ENCODE peak calls at places on chromosomes 3 and 15, in six cellular contexts. One of them, this sample, is unnamed.
A peak's percentile ranks its signal among the peaks of the same experiment; 100 is the strongest.

GRCh38 chr3:32282578-32282977 is 44.1 kb downstream of the CMTM8 start:
- DNase-seq in endothelial cell of umbilical vein: peak; percentile 12
- DNase-seq in HepG2: no peak
- DNase-seq in K562: no peak
- DNase-seq in GM12878: no peak
- DNase-seq in NB4: no peak
- DNase-seq in this sample: no peak

GRCh38 chr3:73827658-73828313 is 203.0 kb upstream of the PDZRN3 start:
- DNase-seq in endothelial cell of umbilical vein: no peak
- DNase-seq in HepG2: no peak
- DNase-seq in K562: no peak
- DNase-seq in GM12878: no peak
- DNase-seq in NB4: no peak
- DNase-seq in this sample: no peak

GRCh38 chr3:181715601-181716340 is 4.0 kb downstream of the SOX2 start:
- DNase-seq in endothelial cell of umbilical vein: no peak
- DNase-seq in HepG2: no peak
- DNase-seq in K562: no peak
- DNase-seq in GM12878: no peak
- DNase-seq in NB4: no peak
- DNase-seq in this sample: no peak

GRCh38 chr3:88617283-88617682 is 467.5 kb downstream of the C3orf38 start:
- DNase-seq in endothelial cell of umbilical vein: no peak
- DNase-seq in HepG2: no peak
- DNase-seq in K562: no peak
- DNase-seq in GM12878: no peak
- DNase-seq in NB4: peak; percentile 16
- DNase-seq in this sample: no peak

GRCh38 chr15:89863918-89864317 is 29.9 kb downstream of the AP3S2 start:
- DNase-seq in endothelial cell of umbilical vein: no peak
- DNase-seq in HepG2: no peak
- DNase-seq in K562: no peak
- DNase-seq in GM12878: no peak
- DNase-seq in NB4: no peak
- DNase-seq in this sample: no peak

GRCh38 chr15:40240619-40241304 is 1.9 kb downstream of the PAK6 start:
- DNase-seq in endothelial cell of umbilical vein: no peak
- DNase-seq in HepG2: no peak
- DNase-seq in K562: no peak
- DNase-seq in GM12878: no peak
- DNase-seq in NB4: no peak
- DNase-seq in this sample: no peak

GRCh38 chr15:31241888-31242287 is 84.7 kb upstream of the KLF13 start:
- DNase-seq in endothelial cell of umbilical vein: no peak
- DNase-seq in HepG2: no peak
- DNase-seq in K562: no peak
- DNase-seq in GM12878: no peak
- DNase-seq in NB4: no peak
- DNase-seq in this sample: no peak

GRCh38 chr3:72227536-72228070 is 442.7 kb upstream of the PROK2 start:
- DNase-seq in endothelial cell of umbilical vein: no peak
- DNase-seq in HepG2: no peak
- DNase-seq in K562: no peak
- DNase-seq in GM12878: no peak
- DNase-seq in NB4: peak; percentile 22
- DNase-seq in this sample: no peak

GRCh38 chr3:34285465-34286188 is 487.2 kb downstream of the PDCD6IP start:
- DNase-seq in endothelial cell of umbilical vein: no peak
- DNase-seq in HepG2: no peak
- DNase-seq in K562: no peak
- DNase-seq in GM12878: no peak
- DNase-seq in NB4: no peak
- DNase-seq in this sample: no peak

GRCh38 chr3:13835246-13835645 is 44.6 kb downstream of the WNT7A start:
- DNase-seq in endothelial cell of umbilical vein: no peak
- DNase-seq in HepG2: no peak
- DNase-seq in K562: no peak
- DNase-seq in GM12878: no peak
- DNase-seq in NB4: no peak
- DNase-seq in this sample: no peak

GRCh38 chr15:84782346-84782745 is 34.0 kb downstream of the ZNF592 start:
- DNase-seq in endothelial cell of umbilical vein: no peak
- DNase-seq in HepG2: no peak
- DNase-seq in K562: no peak
- DNase-seq in GM12878: no peak
- DNase-seq in NB4: no peak
- DNase-seq in this sample: no peak

GRCh38 chr3:71962561-71963240 is 177.8 kb upstream of the PROK2 start:
- DNase-seq in endothelial cell of umbilical vein: no peak
- DNase-seq in HepG2: no peak
- DNase-seq in K562: no peak
- DNase-seq in GM12878: no peak
- DNase-seq in NB4: no peak
- DNase-seq in this sample: no peak

GRCh38 chr3:16377196-16377595 is 112.2 kb downstream of the OXNAD1 start:
- DNase-seq in endothelial cell of umbilical vein: no peak
- DNase-seq in HepG2: no peak
- DNase-seq in K562: no peak
- DNase-seq in GM12878: peak; percentile 75
- DNase-seq in NB4: no peak
- DNase-seq in this sample: no peak

GRCh38 chr3:126558336-126559071 is at the start of gene C3orf22:
- DNase-seq in endothelial cell of umbilical vein: no peak
- DNase-seq in HepG2: no peak
- DNase-seq in K562: no peak
- DNase-seq in GM12878: no peak
- DNase-seq in NB4: no peak
- DNase-seq in this sample: no peak

GRCh38 chr15:25863067-25863967 is at the start of gene ATP10A:
- DNase-seq in endothelial cell of umbilical vein: no peak
- DNase-seq in HepG2: no peak
- DNase-seq in K562: no peak
- DNase-seq in GM12878: no peak
- DNase-seq in NB4: no peak
- DNase-seq in this sample: peak; percentile 29

GRCh38 chr3:117671707-117672318 is 962.2 kb downstream of the TUSC7 start:
- DNase-seq in endothelial cell of umbilical vein: no peak
- DNase-seq in HepG2: no peak
- DNase-seq in K562: no peak
- DNase-seq in GM12878: no peak
- DNase-seq in NB4: no peak
- DNase-seq in this sample: no peak

GRCh38 chr3:74651239-74651638 is 36.8 kb upstream of the CNTN3 start:
- DNase-seq in endothelial cell of umbilical vein: no peak
- DNase-seq in HepG2: no peak
- DNase-seq in K562: no peak
- DNase-seq in GM12878: no peak
- DNase-seq in NB4: no peak
- DNase-seq in this sample: no peak

GRCh38 chr15:90716317-90716975 is 700 bp upstream of the BLM start:
- DNase-seq in endothelial cell of umbilical vein: peak; percentile 23
- DNase-seq in HepG2: no peak
- DNase-seq in K562: peak; percentile 31
- DNase-seq in GM12878: no peak
- DNase-seq in NB4: peak; percentile 40
- DNase-seq in this sample: no peak

GRCh38 chr3:138781012-138781470 is 53.7 kb downstream of the PIK3CB start:
- DNase-seq in endothelial cell of umbilical vein: no peak
- DNase-seq in HepG2: no peak
- DNase-seq in K562: no peak
- DNase-seq in GM12878: no peak
- DNase-seq in NB4: no peak
- DNase-seq in this sample: no peak

GRCh38 chr3:4343258-4343657 is 40.1 kb downstream of the SETMAR start:
- DNase-seq in endothelial cell of umbilical vein: no peak
- DNase-seq in HepG2: no peak
- DNase-seq in K562: no peak
- DNase-seq in GM12878: no peak
- DNase-seq in NB4: no peak
- DNase-seq in this sample: no peak

GRCh38 chr3:71690222-71690821 is 34.9 kb downstream of the EIF4E3 start:
- DNase-seq in endothelial cell of umbilical vein: no peak
- DNase-seq in HepG2: no peak
- DNase-seq in K562: no peak
- DNase-seq in GM12878: no peak
- DNase-seq in NB4: no peak
- DNase-seq in this sample: no peak

GRCh38 chr3:152236741-152237140 is 32.0 kb upstream of the MBNL1 start:
- DNase-seq in endothelial cell of umbilical vein: peak; percentile 16
- DNase-seq in HepG2: no peak
- DNase-seq in K562: no peak
- DNase-seq in GM12878: no peak
- DNase-seq in NB4: peak; percentile 58
- DNase-seq in this sample: no peak

GRCh38 chr3:177378168-177378567 is 180.9 kb upstream of the TBL1XR1 start:
- DNase-seq in endothelial cell of umbilical vein: no peak
- DNase-seq in HepG2: no peak
- DNase-seq in K562: no peak
- DNase-seq in GM12878: peak; percentile 71
- DNase-seq in NB4: no peak
- DNase-seq in this sample: no peak

GRCh38 chr15:65917407-65917756 is 48.1 kb downstream of the RAB11A start:
- DNase-seq in endothelial cell of umbilical vein: no peak
- DNase-seq in HepG2: no peak
- DNase-seq in K562: no peak
- DNase-seq in GM12878: no peak
- DNase-seq in NB4: no peak
- DNase-seq in this sample: no peak

GRCh38 chr3:89372456-89372855 is 265.0 kb downstream of the EPHA3 start:
- DNase-seq in endothelial cell of umbilical vein: no peak
- DNase-seq in HepG2: no peak
- DNase-seq in K562: no peak
- DNase-seq in GM12878: no peak
- DNase-seq in NB4: no peak
- DNase-seq in this sample: no peak

GRCh38 chr15:71294636-71295241 is 179.5 kb downstream of the THSD4 start:
- DNase-seq in endothelial cell of umbilical vein: no peak
- DNase-seq in HepG2: no peak
- DNase-seq in K562: no peak
- DNase-seq in GM12878: no peak
- DNase-seq in NB4: no peak
- DNase-seq in this sample: peak; percentile 99

GRCh38 chr15:77909131-77909940 is 168.2 kb downstream of the TBC1D2B start:
- DNase-seq in endothelial cell of umbilical vein: no peak
- DNase-seq in HepG2: no peak
- DNase-seq in K562: no peak
- DNase-seq in GM12878: no peak
- DNase-seq in NB4: no peak
- DNase-seq in this sample: no peak

GRCh38 chr15:41637086-41637485 is 23.1 kb upstream of the MGA start:
- DNase-seq in endothelial cell of umbilical vein: no peak
- DNase-seq in HepG2: no peak
- DNase-seq in K562: no peak
- DNase-seq in GM12878: no peak
- DNase-seq in NB4: no peak
- DNase-seq in this sample: no peak

DNA sequence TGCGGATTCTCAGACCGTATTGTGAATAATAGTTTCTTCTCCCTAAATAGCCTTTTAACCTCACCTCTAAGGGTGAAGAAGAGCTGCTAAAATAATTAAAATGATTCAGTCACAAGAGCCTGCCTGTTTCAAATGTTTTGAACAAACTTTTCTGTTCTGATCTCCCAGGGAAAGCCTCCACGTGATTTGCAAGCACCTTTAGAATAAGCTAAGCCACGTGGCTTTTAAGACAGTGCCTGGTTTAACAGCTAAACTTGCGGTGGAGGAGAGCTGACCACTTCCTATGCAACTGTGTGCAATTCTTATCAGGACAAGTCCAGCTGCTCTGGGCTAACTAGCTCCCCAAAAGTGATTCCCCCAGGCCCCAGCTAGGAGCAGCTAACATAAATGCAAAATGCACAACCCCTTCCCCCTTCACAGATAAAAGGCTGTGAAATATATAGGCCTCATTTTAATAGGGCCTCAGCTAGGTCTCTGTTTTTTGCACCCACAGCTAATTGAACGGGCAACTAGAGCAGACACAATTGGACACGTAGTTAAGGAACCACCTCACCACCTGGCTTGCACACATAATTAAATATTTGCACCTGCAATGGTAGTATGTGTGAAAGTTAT is 401.2 kb upstream of the NR2F2 start:
- DNase-seq in endothelial cell of umbilical vein: no peak
- DNase-seq in HepG2: no peak
- DNase-seq in K562: peak; percentile 86
- DNase-seq in GM12878: peak; percentile 48
- DNase-seq in NB4: peak; percentile 100
- DNase-seq in this sample: no peak
- TF ChIP-seq MYC in endothelial cell of umbilical vein: no peak
- TF ChIP-seq MYC in HepG2: no peak
- TF ChIP-seq MYC in K562: peak; percentile 99
- TF ChIP-seq MYC in GM12878: no peak
- TF ChIP-seq MYC in NB4: peak; percentile 100
- TF ChIP-seq MYC in this sample: no peak

DNA sequence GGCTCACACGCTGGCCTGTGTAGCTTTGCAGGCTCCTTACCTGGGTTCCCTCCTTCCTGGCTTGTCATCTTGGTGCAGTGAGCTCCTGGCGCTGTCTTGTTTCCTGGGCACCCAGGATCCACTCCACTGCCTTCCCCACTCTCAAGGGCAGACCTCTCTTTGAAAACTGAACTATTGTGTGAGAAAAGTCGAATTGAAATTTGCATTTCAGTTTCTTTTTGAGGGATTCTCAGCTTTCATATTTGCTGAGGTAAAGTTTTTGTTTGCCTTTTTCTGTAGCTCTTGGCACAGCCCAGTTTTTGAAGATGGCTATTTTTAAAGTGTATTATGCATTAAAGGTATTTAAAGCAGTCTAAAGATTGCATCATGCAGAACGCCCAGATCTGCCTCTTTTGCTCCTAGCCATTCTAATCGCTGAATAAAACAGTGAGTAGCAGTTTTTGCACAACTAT is 70.1 kb downstream of the CCK start:
- DNase-seq in endothelial cell of umbilical vein: no peak
- DNase-seq in HepG2: no peak
- DNase-seq in K562: no peak
- DNase-seq in GM12878: peak; percentile 95
- DNase-seq in NB4: no peak
- DNase-seq in this sample: no peak
- TF ChIP-seq MYC in endothelial cell of umbilical vein: no peak
- TF ChIP-seq MYC in HepG2: no peak
- TF ChIP-seq MYC in K562: no peak
- TF ChIP-seq MYC in GM12878: no peak
- TF ChIP-seq MYC in NB4: no peak
- TF ChIP-seq MYC in this sample: no peak

GRCh38 chr15:80275946-80276345 is 23.9 kb upstream of the CTXND1 start:
- DNase-seq in endothelial cell of umbilical vein: no peak
- DNase-seq in HepG2: no peak
- DNase-seq in K562: no peak
- DNase-seq in GM12878: no peak
- DNase-seq in NB4: peak; percentile 38
- DNase-seq in this sample: peak; percentile 48
- TF ChIP-seq MYC in endothelial cell of umbilical vein: no peak
- TF ChIP-seq MYC in HepG2: no peak
- TF ChIP-seq MYC in K562: no peak
- TF ChIP-seq MYC in GM12878: no peak
- TF ChIP-seq MYC in NB4: no peak
- TF ChIP-seq MYC in this sample: no peak

GRCh38 chr15:100869151-100869999 is 10.3 kb upstream of the ALDH1A3 start:
- DNase-seq in endothelial cell of umbilical vein: no peak
- DNase-seq in HepG2: no peak
- DNase-seq in K562: peak; percentile 48
- DNase-seq in GM12878: no peak
- DNase-seq in NB4: peak; percentile 64
- DNase-seq in this sample: peak; percentile 25
- TF ChIP-seq MYC in endothelial cell of umbilical vein: no peak
- TF ChIP-seq MYC in HepG2: no peak
- TF ChIP-seq MYC in K562: no peak
- TF ChIP-seq MYC in GM12878: no peak
- TF ChIP-seq MYC in NB4: no peak
- TF ChIP-seq MYC in this sample: no peak